ENCODE peak calls at places on chromosomes 3 and 15, in nine cellular contexts. S is psoas muscle, V is cardiac fibroblast, F is Caco-2, K is brain microvascular endothelial cell, Q is lower leg skin, E is HCT116, N is astrocyte of the spinal cord, C is heart right ventricle. A is an unnamed sample.

GRCh38 chr15:61992518-61992917 is 67.7 kb downstream of the VPS13C start:
- DNase-seq in S (no peak), V (no peak), F (no peak), K (no peak), Q (no peak), E (no peak), N (no peak), C (no peak), A (no peak)

GRCh38 chr3:194689493-194689901 is 3.8 kb downstream of the FAM43A start:
- DNase-seq in S (peak), V (peak), F (no peak), K (no peak), Q (peak), E (no peak), N (peak), C (peak), A (peak)

GRCh38 chr3:131081224-131081623 is 54.5 kb downstream of the NEK11 start:
- DNase-seq in S (no peak), V (no peak), F (no peak), K (no peak), Q (no peak), E (no peak), N (peak), C (no peak), A (no peak)

GRCh38 chr3:29764603-29765254 is 483.9 kb downstream of the RBMS3 start:
- DNase-seq in S (no peak), V (peak), F (no peak), K (peak), Q (no peak), E (peak), N (peak), C (no peak), A (peak)

GRCh38 chr15:52733078-52733477 is 53.9 kb upstream of the ATOSA start:
- DNase-seq in S (no peak), V (peak), F (no peak), K (no peak), Q (no peak), E (no peak), N (no peak), C (no peak), A (no peak)

GRCh38 chr3:44555753-44556152 is 760 bp downstream of the ZKSCAN7 start:
- DNase-seq in S (no peak), V (peak), F (no peak), K (no peak), Q (no peak), E (no peak), N (peak), C (no peak), A (no peak)

GRCh38 chr3:126114406-126115386 is 30.8 kb upstream of the SLC41A3 start:
- DNase-seq in S (no peak), V (no peak), F (no peak), K (no peak), Q (peak), E (no peak), N (no peak), C (no peak), A (no peak)

GRCh38 chr15:42133892-42134502 is 22.4 kb downstream of the PLA2G4F start:
- DNase-seq in S (no peak), V (peak), F (peak), K (no peak), Q (peak), E (peak), N (no peak), C (peak), A (no peak)

DNA sequence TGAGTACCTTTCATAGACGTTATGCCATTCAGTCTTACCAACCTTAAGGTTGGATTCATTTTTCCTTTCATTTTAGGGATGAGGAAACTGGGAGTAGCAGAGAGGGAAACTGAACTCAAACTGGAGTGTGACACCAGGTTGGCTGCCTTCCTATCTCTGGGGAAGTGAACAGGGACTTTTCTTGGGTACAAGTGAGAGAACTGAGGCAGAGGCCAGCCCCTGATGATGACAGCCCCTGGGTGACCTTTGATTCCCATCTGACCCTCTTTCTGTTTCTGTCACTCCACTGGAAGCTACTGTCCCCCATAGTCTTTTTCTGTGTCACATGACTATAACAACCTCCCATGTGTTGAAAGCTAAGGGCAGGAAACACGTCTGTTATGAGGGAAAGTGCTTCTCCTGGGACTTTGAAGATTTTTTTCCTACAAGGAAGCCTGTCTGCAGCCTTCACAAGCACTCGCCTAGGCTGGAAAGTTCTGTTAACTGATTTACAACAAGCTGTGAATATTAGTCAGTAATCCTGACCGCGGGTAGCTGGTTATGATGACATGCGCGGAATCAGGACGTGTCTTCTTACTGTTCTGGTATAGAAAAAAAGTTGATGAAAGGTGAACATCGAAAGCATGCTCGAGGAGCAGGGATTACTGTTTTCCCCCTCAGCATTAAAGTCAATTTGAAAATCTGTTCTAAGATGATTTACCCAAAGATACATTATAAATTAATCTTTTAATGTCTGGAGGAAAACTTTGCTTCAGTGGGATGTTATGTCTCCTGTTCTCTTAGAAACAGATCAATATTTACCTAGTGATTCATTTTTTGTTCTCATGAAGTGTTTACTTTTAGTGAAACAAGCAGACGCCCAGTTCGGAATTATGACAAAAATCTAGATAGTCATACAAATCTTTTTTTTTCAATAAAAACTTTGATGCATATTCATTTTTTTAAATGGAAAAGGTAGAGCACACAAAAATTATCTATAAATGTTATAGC is 31.5 kb downstream of the ABHD2 start:
- DNase-seq in S (no peak), V (peak), F (no peak), K (peak), Q (no peak), E (no peak), N (peak), C (no peak), A (no peak)
- H3K4me3 ChIP-seq in S (no peak), V (peak), F (no peak), K (no peak), Q (no peak), E (no peak), N (no peak), C (no peak), A (no peak)

GRCh38 chr15:70466895-70467529 is 296.3 kb downstream of the UACA start:
- DNase-seq in S (no peak), V (peak), F (peak), K (peak), Q (no peak), E (peak), N (peak), C (peak), A (peak)
- TF ChIP-seq CTCF in S (peak), V (peak), F (peak), K (peak), Q (no peak), E (peak), N (peak), C (peak), A (peak)

DNA sequence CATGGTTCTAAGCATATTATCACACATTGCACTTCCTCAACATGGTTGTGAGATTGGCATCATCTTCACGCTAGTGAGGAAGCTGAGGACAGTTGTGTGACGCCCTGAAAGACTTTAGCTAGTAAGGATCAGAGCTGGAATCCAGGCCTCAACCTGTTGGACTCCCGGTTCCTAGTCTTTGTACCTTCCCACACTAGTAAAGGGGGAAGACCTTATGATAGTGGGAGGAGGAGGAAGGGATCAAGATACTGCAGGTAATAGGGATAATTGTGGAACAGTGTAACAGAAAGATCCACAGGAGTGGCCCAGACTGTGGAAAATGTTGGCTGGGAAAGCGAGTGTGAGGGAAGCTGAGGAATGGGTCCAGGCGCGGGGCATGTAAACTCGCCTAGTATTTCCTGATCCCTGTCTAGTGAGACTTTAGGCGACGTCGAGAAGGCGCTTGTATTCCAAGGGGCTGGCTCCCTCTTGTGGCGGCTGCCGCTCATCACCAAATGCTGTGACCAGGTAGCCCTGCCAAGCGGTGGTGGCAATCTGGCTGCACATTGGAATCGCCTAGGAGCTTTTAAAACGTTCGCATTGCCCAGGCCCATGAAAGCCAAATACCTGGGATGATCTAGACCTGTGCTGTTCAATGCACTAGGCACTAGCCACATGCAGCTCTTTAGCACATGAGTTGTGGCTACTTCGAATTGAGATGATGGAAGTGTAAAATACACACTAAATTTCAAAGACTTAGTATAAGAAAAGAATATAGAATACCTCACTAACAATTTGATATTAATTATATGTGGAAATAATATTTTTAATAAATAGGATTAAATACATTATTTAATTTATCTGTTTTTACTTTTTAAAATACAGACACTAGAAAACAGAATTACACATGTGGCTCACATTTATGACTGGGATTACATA is 38.8 kb upstream of the CLDN18 start:
- DNase-seq in S (peak), V (peak), F (peak), K (peak), Q (peak), E (peak), N (peak), C (peak), A (peak)
- H3K4me3 ChIP-seq in S (no peak), V (no peak), F (no peak), K (no peak), Q (no peak), E (peak), N (no peak), C (no peak), A (no peak)

GRCh38 chr3:4271834-4272233 is 31.3 kb upstream of the SETMAR start:
- DNase-seq in S (no peak), V (peak), F (no peak), K (peak), Q (no peak), E (peak), N (peak), C (no peak), A (peak)
- TF ChIP-seq CTCF in S (peak), V (peak), F (peak), K (peak), Q (no peak), E (peak), N (peak), C (peak), A (peak)

GRCh38 chr3:150760431-150761200 is 2.4 kb downstream of the SIAH2 start:
- DNase-seq in S (no peak), V (no peak), F (no peak), K (no peak), Q (no peak), E (no peak), N (no peak), C (no peak), A (no peak)

GRCh38 chr3:150759947-150760346 is 3.0 kb downstream of the SIAH2 start:
- DNase-seq in S (no peak), V (no peak), F (no peak), K (no peak), Q (no peak), E (no peak), N (no peak), C (no peak), A (no peak)

GRCh38 chr3:150757364-150757763 is 5.6 kb downstream of the SIAH2 start:
- DNase-seq in S (no peak), V (no peak), F (no peak), K (no peak), Q (no peak), E (no peak), N (no peak), C (no peak), A (no peak)

GRCh38 chr3:150757768-150758167 is 5.2 kb downstream of the SIAH2 start:
- DNase-seq in S (no peak), V (no peak), F (no peak), K (no peak), Q (no peak), E (no peak), N (no peak), C (no peak), A (no peak)

DNA sequence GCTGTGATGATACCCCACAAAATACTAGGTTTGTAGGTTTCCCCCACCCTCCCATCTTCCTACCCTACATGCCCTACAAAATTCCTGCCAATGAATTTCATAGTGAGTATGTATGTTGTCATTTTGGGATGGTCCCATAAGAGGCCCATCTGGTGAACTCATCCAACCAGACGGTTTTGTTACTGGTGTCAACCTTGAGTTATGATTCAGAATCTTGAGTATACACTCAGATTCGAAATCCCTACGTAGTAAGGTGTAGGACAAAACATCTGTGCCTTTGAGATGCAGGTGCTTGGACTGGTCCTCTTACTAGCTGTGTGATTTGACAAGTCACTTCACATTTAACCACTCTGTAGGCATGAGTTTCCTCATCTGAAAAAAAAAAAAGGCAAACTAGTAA is 3.6 kb downstream of the SIAH2 start:
- DNase-seq in S (no peak), V (peak), F (no peak), K (no peak), Q (no peak), E (no peak), N (no peak), C (no peak), A (no peak)
- H3K4me3 ChIP-seq in S (no peak), V (no peak), F (no peak), K (no peak), Q (no peak), E (no peak), N (no peak), C (no peak), A (peak)

GRCh38 chr3:31692714-31693113 is 160.0 kb downstream of the STT3B start:
- DNase-seq in S (no peak), V (no peak), F (no peak), K (no peak), Q (no peak), E (no peak), N (no peak), C (no peak), A (no peak)
- TF ChIP-seq CTCF in S (no peak), V (no peak), F (no peak), K (no peak), Q (no peak), E (no peak), N (no peak), C (no peak), A (no peak)

DNA sequence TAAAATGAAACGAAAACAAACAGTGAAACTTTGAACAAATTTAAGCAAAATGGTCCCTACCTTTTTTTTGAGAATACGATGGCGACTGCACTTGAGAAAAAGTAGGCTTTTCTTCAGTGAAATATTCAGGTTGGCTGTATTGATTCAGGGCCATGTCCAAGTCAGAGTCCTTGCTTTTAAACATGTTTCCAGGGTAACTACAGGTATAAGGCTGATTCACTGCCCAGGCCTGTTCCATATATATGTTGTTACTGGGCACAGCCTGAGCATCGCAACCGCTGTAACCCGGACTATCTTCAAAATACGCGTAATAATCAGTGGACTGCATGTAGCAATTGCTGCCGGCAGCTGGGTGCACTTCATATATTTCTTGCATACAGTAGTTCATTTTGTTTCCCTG is 219.9 kb downstream of the NR1D2 start:
- DNase-seq in S (no peak), V (no peak), F (no peak), K (no peak), Q (no peak), E (no peak), N (no peak), C (no peak), A (no peak)
- H3K4me3 ChIP-seq in S (no peak), V (no peak), F (no peak), K (no peak), Q (no peak), E (no peak), N (no peak), C (no peak), A (no peak)

A was measured in HFF-Myc.